ENCODE peak calls at places on chromosome 16, in five cellular contexts. Y, L, C, I and V are unnamed samples.

GRCh38 chr16:67528222-67528869 is at the start of gene RIPOR1:
- DNase-seq in Y (peak), L (no peak), C (peak), I (peak), V (peak)

GRCh38 chr16:64437706-64438329 is 684.0 kb downstream of the CDH11 start:
- DNase-seq in Y (no peak), L (no peak), C (no peak), I (no peak), V (no peak)

GRCh38 chr16:919658-920631 is 50.8 kb downstream of the LMF1 start:
- DNase-seq in Y (no peak), L (no peak), C (no peak), I (no peak), V (no peak)

GRCh38 chr16:70380205-70380918 is 33.7 kb downstream of the DDX19A start:
- DNase-seq in Y (peak), L (peak), C (peak), I (peak), V (peak)

GRCh38 chr16:79172306-79172705 is 428.2 kb downstream of the MAF start:
- DNase-seq in Y (no peak), L (no peak), C (no peak), I (no peak), V (no peak)

GRCh38 chr16:50574852-50575251 is 26.7 kb downstream of the NKD1 start:
- DNase-seq in Y (no peak), L (no peak), C (no peak), I (no peak), V (no peak)

GRCh38 chr16:154223-155030 is 2.0 kb downstream of the HBZ start:
- DNase-seq in Y (peak), L (no peak), C (no peak), I (peak), V (peak)

GRCh38 chr16:73122604-73123386 is 74.9 kb upstream of the ZFHX3 start:
- DNase-seq in Y (no peak), L (no peak), C (no peak), I (no peak), V (no peak)

GRCh38 chr16:50152386-50152806 is 710 bp upstream of the TENT4B start:
- DNase-seq in Y (no peak), L (peak), C (peak), I (peak), V (peak)

GRCh38 chr16:75580-76501 is 2.2 kb upstream of the MPG start:
- DNase-seq in Y (no peak), L (no peak), C (peak), I (peak), V (no peak)

GRCh38 chr16:24853830-24854229 is 8.1 kb downstream of the SLC5A11 start:
- DNase-seq in Y (no peak), L (no peak), C (no peak), I (no peak), V (no peak)

GRCh38 chr16:88019847-88020512 is 68.7 kb downstream of the BANP start:
- DNase-seq in Y (no peak), L (no peak), C (no peak), I (no peak), V (no peak)

GRCh38 chr16:28923231-28923587 is 1.8 kb downstream of the RABEP2 start:
- DNase-seq in Y (no peak), L (no peak), C (no peak), I (no peak), V (no peak)

GRCh38 chr16:23905027-23905426 is 69.2 kb downstream of the PRKCB start:
- DNase-seq in Y (no peak), L (no peak), C (no peak), I (peak), V (no peak)

GRCh38 chr16:72203401-72203800 is 31.4 kb upstream of the PMFBP1 start:
- DNase-seq in Y (peak), L (no peak), C (no peak), I (no peak), V (peak)

GRCh38 chr16:80092686-80093085 is 448.1 kb upstream of the DYNLRB2 start:
- DNase-seq in Y (no peak), L (no peak), C (no peak), I (no peak), V (no peak)

GRCh38 chr16:25037221-25037620 is 22.1 kb upstream of the ARHGAP17 start:
- DNase-seq in Y (no peak), L (no peak), C (no peak), I (no peak), V (no peak)

DNA sequence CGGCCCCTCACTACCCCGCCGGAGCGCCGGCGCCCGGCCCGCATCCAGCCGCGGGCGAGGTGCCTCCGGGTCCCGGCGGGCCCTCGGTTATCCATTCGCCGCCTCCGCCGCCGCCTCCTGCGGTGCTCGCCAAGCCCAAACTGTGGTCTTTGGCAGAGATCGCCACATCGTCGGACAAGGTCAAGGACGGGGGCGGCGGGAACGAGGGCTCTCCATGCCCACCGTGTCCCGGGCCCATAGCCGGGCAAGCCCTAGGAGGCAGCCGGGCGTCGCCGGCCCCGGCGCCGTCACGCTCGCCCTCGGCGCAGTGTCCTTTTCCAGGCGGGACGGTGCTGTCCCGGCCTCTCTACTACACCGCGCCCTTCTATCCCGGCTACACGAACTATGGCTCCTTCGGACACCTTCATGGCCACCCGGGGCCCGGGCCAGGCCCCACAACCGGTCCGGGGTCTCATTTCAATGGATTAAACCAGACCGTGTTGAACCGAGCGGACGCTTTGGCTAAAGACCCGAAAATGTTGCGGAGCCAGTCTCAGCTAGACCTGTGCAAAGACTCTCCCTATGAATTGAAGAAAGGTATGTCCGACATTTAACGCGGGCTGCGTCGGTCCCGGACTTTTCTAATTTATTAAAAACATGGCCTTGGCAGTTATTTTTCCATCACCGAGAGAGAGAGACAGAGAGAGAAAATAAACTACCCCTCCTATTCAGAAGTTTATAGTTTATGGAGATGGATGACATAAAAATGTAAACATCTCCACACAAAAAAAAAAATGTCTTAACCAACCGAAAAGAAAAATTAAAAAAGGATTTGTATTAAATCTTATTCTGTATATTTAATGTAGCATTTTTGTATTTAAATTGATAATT is 2.9 kb downstream of the IRX5 start:
- DNase-seq in Y (no peak), L (no peak), C (no peak), I (peak), V (no peak)
- TF ChIP-seq CTCF in Y (no peak), L (no peak), C (no peak), I (no peak), V (no peak)

GRCh38 chr16:47876494-47876893 is 279.3 kb downstream of the ABCC12 start:
- DNase-seq in Y (no peak), L (no peak), C (no peak), I (no peak), V (no peak)

GRCh38 chr16:47877166-47877565 is 278.6 kb downstream of the ABCC12 start:
- DNase-seq in Y (no peak), L (no peak), C (no peak), I (no peak), V (no peak)

GRCh38 chr16:47866431-47866830 is 289.4 kb downstream of the ABCC12 start:
- DNase-seq in Y (no peak), L (no peak), C (no peak), I (no peak), V (no peak)

GRCh38 chr16:47873434-47873833 is 282.4 kb downstream of the ABCC12 start:
- DNase-seq in Y (no peak), L (no peak), C (no peak), I (peak), V (no peak)

DNA sequence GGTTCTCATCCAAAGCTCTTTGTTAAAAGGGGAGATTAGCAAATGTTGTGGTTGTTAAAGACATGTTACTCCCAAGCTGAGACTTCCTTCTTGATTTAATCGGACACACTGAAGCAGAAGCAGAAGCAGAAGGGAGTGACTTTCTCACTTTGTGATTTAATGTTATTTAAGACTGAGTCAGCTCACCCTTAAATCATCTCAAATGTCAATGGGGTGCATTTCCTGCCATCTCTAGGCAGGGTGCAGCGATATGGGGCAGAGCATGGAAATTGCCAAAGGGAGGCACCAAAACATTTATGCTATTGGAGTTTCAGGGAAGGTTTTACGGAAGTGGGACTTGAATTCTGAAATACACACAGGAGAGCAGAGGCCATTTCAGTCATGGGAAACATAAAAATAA is 283.6 kb downstream of the ABCC12 start:
- DNase-seq in Y (no peak), L (no peak), C (no peak), I (no peak), V (no peak)
- TF ChIP-seq CTCF in Y (no peak), L (no peak), C (no peak), I (no peak), V (no peak)

DNA sequence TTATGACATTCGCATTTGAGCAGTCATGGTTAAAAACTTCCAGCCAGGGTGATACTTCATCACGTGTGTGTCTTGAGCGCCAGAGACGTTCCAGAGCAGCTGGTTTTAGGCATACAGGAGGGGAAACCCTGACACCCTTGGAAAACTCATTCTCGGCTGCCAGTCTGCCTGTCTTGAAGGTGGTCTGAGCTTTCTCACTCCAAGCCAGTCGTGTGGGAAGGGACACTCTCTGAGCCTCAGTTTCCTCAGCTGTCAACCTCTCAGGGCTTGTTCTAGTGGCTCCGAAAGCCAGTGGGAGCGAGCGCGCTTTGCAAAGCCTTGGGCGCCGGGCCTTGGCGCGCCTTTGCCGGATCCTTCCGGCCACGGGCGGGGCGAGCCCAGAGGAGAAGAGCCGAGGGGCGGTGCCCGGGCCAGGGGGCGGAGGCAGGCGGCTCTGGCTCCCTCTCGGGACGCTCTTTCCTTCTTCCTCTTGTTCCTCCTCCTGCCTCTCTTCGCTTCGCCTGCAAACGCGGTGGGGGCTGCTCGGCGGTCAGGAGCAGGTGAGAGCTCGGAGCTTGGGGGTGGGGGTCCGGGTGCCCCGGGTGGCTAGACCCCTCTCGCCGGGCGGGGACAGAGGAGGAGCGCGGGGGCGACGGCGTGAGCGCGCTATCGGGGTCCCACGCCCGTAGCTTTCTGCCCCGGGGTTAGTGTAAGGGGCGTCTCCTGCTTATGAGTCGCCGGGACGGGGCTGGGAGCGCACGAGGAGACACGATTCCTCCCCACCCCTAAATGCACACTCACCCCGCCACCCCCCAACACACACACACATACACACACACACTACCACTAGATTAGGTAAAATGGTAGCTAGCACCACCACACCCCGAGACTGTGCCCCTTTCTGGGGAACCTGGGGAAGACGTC is at the start of gene LDAF1:
- DNase-seq in Y (peak), L (peak), C (peak), I (peak), V (peak)
- TF ChIP-seq CTCF in Y (no peak), L (no peak), C (no peak), I (no peak), V (no peak)

GRCh38 chr16:2770057-2770780 is 6.9 kb downstream of the ELOB start:
- DNase-seq in Y (no peak), L (no peak), C (no peak), I (peak), V (no peak)
- TF ChIP-seq CTCF in Y (no peak), L (no peak), C (no peak), I (peak), V (peak)

GRCh38 chr16:19680972-19681371 is 37.1 kb downstream of the KNOP1 start:
- DNase-seq in Y (no peak), L (no peak), C (no peak), I (peak), V (no peak)
- TF ChIP-seq CTCF in Y (no peak), L (no peak), C (no peak), I (peak), V (peak)

DNA sequence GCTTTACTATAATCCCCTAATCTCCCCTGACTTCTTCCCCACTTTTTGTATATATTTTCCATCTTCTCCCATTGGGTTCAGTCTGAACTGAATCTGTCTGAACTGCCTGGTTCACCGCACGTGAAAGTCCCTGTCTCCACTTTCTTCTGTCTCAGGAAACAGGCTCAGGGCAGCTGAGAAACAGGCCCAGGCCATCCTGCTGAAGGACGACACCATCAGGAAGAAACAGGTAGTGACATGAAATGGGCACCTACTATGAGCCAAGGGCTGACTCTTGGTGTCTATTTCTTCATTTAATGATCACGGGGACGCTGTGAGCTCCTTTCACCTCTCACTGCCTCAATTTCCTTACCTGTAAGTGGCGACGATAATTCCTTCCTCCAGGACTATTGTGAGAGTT is 90.5 kb upstream of the HSBP1 start:
- DNase-seq in Y (no peak), L (no peak), C (no peak), I (peak), V (no peak)
- TF ChIP-seq CTCF in Y (no peak), L (no peak), C (no peak), I (peak), V (no peak)

GRCh38 chr16:17467923-17468540 is 2.7 kb downstream of the XYLT1 start:
- DNase-seq in Y (no peak), L (no peak), C (peak), I (peak), V (no peak)
- TF ChIP-seq CTCF in Y (peak), L (peak), C (peak), I (peak), V (peak)

DNA sequence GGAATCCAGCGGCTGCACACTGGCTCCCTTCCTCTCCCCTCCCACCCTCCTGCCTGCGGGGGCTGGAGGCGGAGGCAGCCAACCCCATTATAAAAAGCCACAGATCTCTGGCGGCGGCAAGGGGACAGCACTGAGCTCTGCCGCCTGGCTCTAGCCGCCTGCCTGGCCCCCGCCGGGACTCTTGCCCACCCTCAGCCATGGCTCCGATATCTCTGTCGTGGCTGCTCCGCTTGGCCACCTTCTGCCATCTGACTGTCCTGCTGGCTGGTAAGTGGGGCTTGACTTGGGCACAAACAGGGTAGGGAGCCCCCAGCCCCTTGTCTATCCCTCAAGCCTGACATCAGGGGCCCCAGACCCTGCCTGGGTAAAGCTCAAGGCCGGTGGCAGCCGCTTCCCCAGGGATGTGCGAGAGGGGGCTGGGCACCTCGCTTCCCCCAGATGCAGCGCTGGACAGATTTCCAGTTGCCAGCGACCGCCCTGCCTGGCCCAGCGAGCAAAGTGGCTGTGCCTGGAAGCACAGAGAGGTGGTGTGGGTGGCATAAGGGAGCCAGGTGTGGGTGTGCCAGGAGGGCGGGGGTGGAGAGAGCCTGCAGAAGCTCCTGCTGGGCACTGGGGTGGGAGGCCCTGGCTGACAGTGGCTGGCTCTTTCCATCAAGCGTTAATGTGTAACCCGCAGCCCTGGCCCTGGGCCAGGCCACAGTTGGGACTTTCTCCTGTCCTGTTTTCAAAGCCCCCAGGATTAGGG is at the start of gene CX3CL1:
- DNase-seq in Y (no peak), L (no peak), C (peak), I (peak), V (no peak)
- TF ChIP-seq CTCF in Y (no peak), L (no peak), C (no peak), I (peak), V (no peak)